ENCODE peak calls at places on chromosomes 7 and 10, in nine cellular contexts. One of them, this sample, is unnamed.

GRCh38 chr7:8389898-8390642 is 43.3 kb upstream of the NXPH1 start:
- DNase-seq in HCT116: peak
- DNase-seq in stomach: no peak
- DNase-seq in A549: peak
- DNase-seq in adrenal gland: peak
- DNase-seq in upper lobe of left lung: peak
- DNase-seq in ovary: no peak
- DNase-seq in heart left ventricle: no peak
- DNase-seq in Peyer's patch: no peak
- DNase-seq in this sample: no peak

GRCh38 chr10:121516071-121516470 is 82.2 kb downstream of the FGFR2 start:
- DNase-seq in adrenal gland: no peak
- DNase-seq in stomach: no peak
- DNase-seq in Peyer's patch: no peak
- DNase-seq in ovary: no peak
- DNase-seq in heart left ventricle: no peak
- DNase-seq in HCT116: no peak
- DNase-seq in A549: no peak
- DNase-seq in upper lobe of left lung: no peak
- DNase-seq in this sample: no peak

GRCh38 chr10:120436431-120437142 is 20.4 kb upstream of the PLPP4 start:
- DNase-seq in upper lobe of left lung: no peak
- DNase-seq in stomach: no peak
- DNase-seq in HCT116: peak
- DNase-seq in ovary: no peak
- DNase-seq in A549: no peak
- DNase-seq in Peyer's patch: no peak
- DNase-seq in heart left ventricle: no peak
- DNase-seq in adrenal gland: no peak
- DNase-seq in this sample: no peak

GRCh38 chr10:11863353-11864105 is 40.4 kb downstream of the PROSER2 start:
- DNase-seq in Peyer's patch: no peak
- DNase-seq in heart left ventricle: no peak
- DNase-seq in A549: no peak
- DNase-seq in ovary: no peak
- DNase-seq in HCT116: no peak
- DNase-seq in upper lobe of left lung: no peak
- DNase-seq in stomach: peak
- DNase-seq in adrenal gland: no peak
- DNase-seq in this sample: no peak

GRCh38 chr10:110456046-110456445 is 41.7 kb upstream of the DUSP5 start:
- DNase-seq in HCT116: no peak
- DNase-seq in stomach: peak
- DNase-seq in ovary: no peak
- DNase-seq in Peyer's patch: no peak
- DNase-seq in heart left ventricle: no peak
- DNase-seq in adrenal gland: no peak
- DNase-seq in A549: no peak
- DNase-seq in upper lobe of left lung: no peak
- DNase-seq in this sample: no peak

GRCh38 chr7:73967832-73968295 is 60.1 kb upstream of the ELN start:
- DNase-seq in upper lobe of left lung: no peak
- DNase-seq in HCT116: no peak
- DNase-seq in adrenal gland: no peak
- DNase-seq in heart left ventricle: no peak
- DNase-seq in Peyer's patch: no peak
- DNase-seq in A549: no peak
- DNase-seq in ovary: no peak
- DNase-seq in stomach: no peak
- DNase-seq in this sample: peak

GRCh38 chr10:13684252-13684791 is 97.6 kb downstream of the PRPF18 start:
- DNase-seq in Peyer's patch: no peak
- DNase-seq in A549: no peak
- DNase-seq in adrenal gland: peak
- DNase-seq in upper lobe of left lung: peak
- DNase-seq in HCT116: no peak
- DNase-seq in heart left ventricle: peak
- DNase-seq in ovary: peak
- DNase-seq in stomach: peak
- DNase-seq in this sample: no peak

GRCh38 chr10:11381023-11381422 is 230.4 kb downstream of the USP6NL start:
- DNase-seq in upper lobe of left lung: no peak
- DNase-seq in ovary: no peak
- DNase-seq in Peyer's patch: no peak
- DNase-seq in heart left ventricle: no peak
- DNase-seq in adrenal gland: no peak
- DNase-seq in A549: no peak
- DNase-seq in HCT116: no peak
- DNase-seq in stomach: no peak
- DNase-seq in this sample: no peak

GRCh38 chr7:19373334-19373733 is 228.1 kb upstream of the FERD3L start:
- DNase-seq in HCT116: no peak
- DNase-seq in ovary: no peak
- DNase-seq in upper lobe of left lung: no peak
- DNase-seq in adrenal gland: no peak
- DNase-seq in stomach: no peak
- DNase-seq in A549: no peak
- DNase-seq in Peyer's patch: no peak
- DNase-seq in heart left ventricle: no peak
- DNase-seq in this sample: no peak

GRCh38 chr7:98276241-98276761 is 5.2 kb upstream of the BRI3 start:
- DNase-seq in Peyer's patch: no peak
- DNase-seq in ovary: no peak
- DNase-seq in heart left ventricle: no peak
- DNase-seq in A549: no peak
- DNase-seq in HCT116: no peak
- DNase-seq in adrenal gland: peak
- DNase-seq in stomach: peak
- DNase-seq in upper lobe of left lung: no peak
- DNase-seq in this sample: no peak

GRCh38 chr7:16644987-16645592 is 464 bp downstream of the ANKMY2 start:
- DNase-seq in stomach: peak
- DNase-seq in Peyer's patch: peak
- DNase-seq in upper lobe of left lung: peak
- DNase-seq in A549: peak
- DNase-seq in adrenal gland: no peak
- DNase-seq in HCT116: no peak
- DNase-seq in ovary: peak
- DNase-seq in heart left ventricle: peak
- DNase-seq in this sample: peak

GRCh38 chr10:102673961-102674511 is 29.8 kb downstream of the TRIM8 start:
- DNase-seq in ovary: peak
- DNase-seq in A549: no peak
- DNase-seq in Peyer's patch: no peak
- DNase-seq in HCT116: no peak
- DNase-seq in stomach: peak
- DNase-seq in adrenal gland: peak
- DNase-seq in upper lobe of left lung: no peak
- DNase-seq in heart left ventricle: peak
- DNase-seq in this sample: no peak

GRCh38 chr10:4246881-4247358 is 461.9 kb upstream of the KLF6 start:
- DNase-seq in heart left ventricle: no peak
- DNase-seq in Peyer's patch: no peak
- DNase-seq in HCT116: no peak
- DNase-seq in upper lobe of left lung: no peak
- DNase-seq in adrenal gland: no peak
- DNase-seq in ovary: no peak
- DNase-seq in A549: no peak
- DNase-seq in stomach: no peak
- DNase-seq in this sample: no peak

GRCh38 chr7:127629268-127629854 is 11.4 kb upstream of the PAX4 start:
- DNase-seq in adrenal gland: peak
- DNase-seq in stomach: peak
- DNase-seq in ovary: no peak
- DNase-seq in heart left ventricle: no peak
- DNase-seq in Peyer's patch: peak
- DNase-seq in A549: peak
- DNase-seq in upper lobe of left lung: no peak
- DNase-seq in HCT116: peak
- DNase-seq in this sample: no peak
- TF ChIP-seq CTCF in adrenal gland: peak
- TF ChIP-seq CTCF in stomach: no peak
- TF ChIP-seq CTCF in ovary: no peak
- TF ChIP-seq CTCF in heart left ventricle: peak
- TF ChIP-seq CTCF in Peyer's patch: peak
- TF ChIP-seq CTCF in A549: peak
- TF ChIP-seq CTCF in upper lobe of left lung: no peak
- TF ChIP-seq CTCF in HCT116: peak
- TF ChIP-seq CTCF in this sample: no peak

DNA sequence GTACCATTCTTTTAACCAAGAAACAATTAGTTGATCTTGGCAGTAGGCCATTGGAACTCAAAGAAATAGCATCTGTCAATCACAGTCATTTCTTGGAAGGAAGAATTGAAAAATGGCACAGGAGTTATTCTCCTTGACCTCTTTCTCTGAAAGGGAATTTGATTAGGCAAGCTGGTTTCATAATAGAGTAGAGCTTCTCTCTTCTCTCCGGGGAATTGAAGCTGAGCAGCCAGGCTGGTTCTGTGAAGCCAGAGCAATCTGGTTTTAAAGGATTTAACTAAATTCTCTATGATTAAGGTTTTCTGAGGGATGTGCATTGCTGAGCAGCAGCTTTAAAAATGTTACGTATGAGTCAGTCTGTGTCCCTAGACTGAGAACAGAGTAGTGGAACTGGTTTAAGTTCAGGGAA is 70.2 kb downstream of the AHCYL2 start:
- DNase-seq in stomach: no peak
- DNase-seq in Peyer's patch: no peak
- DNase-seq in HCT116: no peak
- DNase-seq in adrenal gland: peak
- DNase-seq in ovary: peak
- DNase-seq in A549: no peak
- DNase-seq in upper lobe of left lung: no peak
- DNase-seq in heart left ventricle: no peak
- DNase-seq in this sample: no peak
- H3K4me3 ChIP-seq in stomach: no peak
- H3K4me3 ChIP-seq in Peyer's patch: no peak
- H3K4me3 ChIP-seq in HCT116: no peak
- H3K4me3 ChIP-seq in adrenal gland: no peak
- H3K4me3 ChIP-seq in ovary: no peak
- H3K4me3 ChIP-seq in A549: no peak
- H3K4me3 ChIP-seq in upper lobe of left lung: no peak
- H3K4me3 ChIP-seq in heart left ventricle: no peak
- H3K4me3 ChIP-seq in this sample: no peak

GRCh38 chr7:116242177-116242576 is 31.8 kb downstream of the TES start:
- DNase-seq in ovary: no peak
- DNase-seq in adrenal gland: no peak
- DNase-seq in Peyer's patch: no peak
- DNase-seq in heart left ventricle: no peak
- DNase-seq in stomach: no peak
- DNase-seq in HCT116: no peak
- DNase-seq in upper lobe of left lung: no peak
- DNase-seq in A549: no peak
- DNase-seq in this sample: no peak

GRCh38 chr7:116241296-116241695 is 31.0 kb downstream of the TES start:
- DNase-seq in upper lobe of left lung: no peak
- DNase-seq in heart left ventricle: no peak
- DNase-seq in stomach: no peak
- DNase-seq in HCT116: no peak
- DNase-seq in ovary: no peak
- DNase-seq in Peyer's patch: no peak
- DNase-seq in adrenal gland: no peak
- DNase-seq in A549: no peak
- DNase-seq in this sample: no peak

GRCh38 chr7:116239019-116239418 is 28.7 kb downstream of the TES start:
- DNase-seq in adrenal gland: peak
- DNase-seq in A549: no peak
- DNase-seq in heart left ventricle: no peak
- DNase-seq in upper lobe of left lung: no peak
- DNase-seq in Peyer's patch: no peak
- DNase-seq in stomach: no peak
- DNase-seq in HCT116: no peak
- DNase-seq in ovary: no peak
- DNase-seq in this sample: no peak

GRCh38 chr7:116239434-116239833 is 29.1 kb downstream of the TES start:
- DNase-seq in heart left ventricle: no peak
- DNase-seq in stomach: no peak
- DNase-seq in A549: no peak
- DNase-seq in upper lobe of left lung: no peak
- DNase-seq in adrenal gland: no peak
- DNase-seq in Peyer's patch: no peak
- DNase-seq in ovary: no peak
- DNase-seq in HCT116: no peak
- DNase-seq in this sample: no peak

DNA sequence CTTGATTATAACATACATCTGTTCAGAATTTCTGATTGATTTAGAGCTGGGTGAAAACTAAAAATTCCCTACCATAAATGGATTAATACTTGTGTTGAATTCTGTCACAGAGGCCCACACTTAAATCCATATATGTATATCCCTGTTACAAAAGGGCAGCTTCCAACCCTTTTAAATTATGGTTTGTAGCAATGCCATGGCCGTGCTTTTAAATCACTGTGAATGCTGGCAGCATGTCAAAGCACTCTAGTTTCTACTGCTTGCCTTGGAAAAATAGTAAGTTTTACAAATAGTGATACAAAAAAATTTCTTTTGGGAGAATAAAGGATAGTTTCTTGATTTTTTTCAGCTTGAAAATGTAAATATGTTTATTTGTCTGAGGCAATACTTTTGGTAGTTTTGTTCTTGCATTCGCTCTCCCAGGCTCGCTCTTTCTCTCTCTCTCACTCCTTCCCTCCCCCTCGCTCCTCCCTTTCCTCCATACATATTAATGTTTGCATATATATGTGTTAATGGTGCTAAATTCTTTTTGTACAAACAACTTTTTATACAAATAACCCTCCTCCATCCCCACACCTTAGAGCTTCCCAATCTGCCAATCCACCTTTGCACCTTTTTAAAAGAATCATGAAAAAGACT is 29.8 kb downstream of the TES start:
- DNase-seq in stomach: no peak
- DNase-seq in heart left ventricle: no peak
- DNase-seq in upper lobe of left lung: no peak
- DNase-seq in HCT116: no peak
- DNase-seq in ovary: no peak
- DNase-seq in A549: no peak
- DNase-seq in adrenal gland: peak
- DNase-seq in Peyer's patch: no peak
- DNase-seq in this sample: no peak
- TF ChIP-seq POLR2A in stomach: no peak
- TF ChIP-seq POLR2A in heart left ventricle: no peak
- TF ChIP-seq POLR2A in upper lobe of left lung: no peak
- TF ChIP-seq POLR2A in HCT116: no peak
- TF ChIP-seq POLR2A in ovary: no peak
- TF ChIP-seq POLR2A in A549: no peak
- TF ChIP-seq POLR2A in adrenal gland: no peak
- TF ChIP-seq POLR2A in Peyer's patch: no peak
- TF ChIP-seq POLR2A in this sample: no peak

GRCh38 chr10:99659031-99659867 is at the start of gene ENTPD7:
- DNase-seq in Peyer's patch: peak
- DNase-seq in adrenal gland: peak
- DNase-seq in HCT116: peak
- DNase-seq in ovary: peak
- DNase-seq in heart left ventricle: peak
- DNase-seq in stomach: peak
- DNase-seq in A549: peak
- DNase-seq in upper lobe of left lung: peak
- DNase-seq in this sample: peak
- TF ChIP-seq CTCF in Peyer's patch: no peak
- TF ChIP-seq CTCF in adrenal gland: peak
- TF ChIP-seq CTCF in HCT116: no peak
- TF ChIP-seq CTCF in ovary: peak
- TF ChIP-seq CTCF in heart left ventricle: peak
- TF ChIP-seq CTCF in stomach: peak
- TF ChIP-seq CTCF in A549: no peak
- TF ChIP-seq CTCF in upper lobe of left lung: peak
- TF ChIP-seq CTCF in this sample: no peak

This sample was measured in lower leg skin.